ENCODE peak calls at places on chromosomes 4 and X, in seven cellular contexts. L, P, H, C, F, D and M are unnamed samples.
A peak's percentile ranks its signal among the peaks of the same experiment; 100 is the strongest.

GRCh38 chr4:40316333-40316781 is 18.8 kb upstream of the CHRNA9 start:
- DNase-seq in C (no peak), P (no peak), D (no peak), L (peak; percentile 39), H (peak; percentile 50), F (peak; percentile 98), M (no peak)

GRCh38 chr4:153293675-153294057 is 50.8 kb upstream of the MND1 start:
- DNase-seq in P (no peak), C (no peak), L (no peak), H (no peak), D (no peak), F (no peak), M (no peak)

GRCh38 chr4:111712093-111712677 is 433.1 kb upstream of the FAM241A start:
- DNase-seq in D (no peak), L (no peak), C (no peak), H (no peak), F (no peak), P (no peak), M (no peak)

GRCh38 chrX:53288173-53288572 is 6.8 kb upstream of the IQSEC2 start:
- DNase-seq in F (no peak), H (no peak), C (no peak), D (no peak), L (peak; percentile 28), P (no peak), M (no peak)

GRCh38 chrX:118727686-118728339 is 407 bp downstream of the IL13RA1 start:
- DNase-seq in D (peak; percentile 69), C (no peak), P (no peak), F (peak; percentile 20), L (peak; percentile 39), H (no peak), M (no peak)

GRCh38 chrX:151458824-151459223 is 61.8 kb downstream of the VMA21 start:
- DNase-seq in P (no peak), C (no peak), F (peak; percentile 1), D (no peak), H (no peak), L (no peak), M (no peak)

GRCh38 chr4:1667273-1667672 is 16.8 kb downstream of the FAM53A start:
- DNase-seq in D (no peak), F (no peak), H (no peak), P (no peak), L (no peak), C (no peak), M (no peak)

GRCh38 chr4:164779811-164780216 is 25.9 kb downstream of the SMIM31 start:
- DNase-seq in P (no peak), C (peak; percentile 0), L (peak; percentile 43), D (no peak), H (no peak), F (peak; percentile 58), M (no peak)

GRCh38 chrX:22666441-22666840 is 333.3 kb upstream of the DDX53 start:
- DNase-seq in D (no peak), C (no peak), L (no peak), H (no peak), F (peak; percentile 54), P (no peak), M (no peak)

GRCh38 chr4:6917445-6918241 is 8.0 kb downstream of the TBC1D14 start:
- DNase-seq in H (peak; percentile 57), C (no peak), P (peak; percentile 59), F (no peak), D (peak; percentile 79), L (peak; percentile 70), M (no peak)

GRCh38 chr4:78299565-78299972 is 242.4 kb downstream of the FRAS1 start:
- DNase-seq in F (no peak), L (no peak), P (no peak), H (no peak), C (no peak), D (no peak), M (no peak)

GRCh38 chr4:167232805-167233522 is 1.3 kb downstream of the SPOCK3 start:
- DNase-seq in H (no peak), L (no peak), C (no peak), F (no peak), P (no peak), D (no peak), M (no peak)

GRCh38 chr4:33658971-33659370 is 2585.3 kb downstream of the ARAP2 start:
- DNase-seq in L (no peak), P (no peak), C (no peak), H (no peak), F (no peak), D (no peak), M (no peak)

GRCh38 chrX:108268434-108269080 is 169.7 kb downstream of the COL4A6 start:
- DNase-seq in H (no peak), C (no peak), F (peak; percentile 7), L (no peak), P (no peak), D (no peak), M (no peak)

GRCh38 chr4:181618896-181619295 is 624.3 kb upstream of the TENM3 start:
- DNase-seq in C (no peak), D (no peak), P (no peak), F (no peak), L (no peak), H (no peak), M (no peak)

GRCh38 chr4:40043786-40044185 is 12.9 kb upstream of the N4BP2 start:
- DNase-seq in P (no peak), F (no peak), L (no peak), D (no peak), C (no peak), H (no peak), M (no peak)

GRCh38 chr4:169307581-169307980 is 36.8 kb upstream of the SH3RF1 start:
- DNase-seq in L (no peak), C (no peak), D (no peak), F (no peak), P (no peak), H (no peak), M (no peak)

GRCh38 chrX:153411988-153412574 is 809 bp downstream of the ZFP92 start:
- DNase-seq in P (no peak), D (no peak), H (no peak), C (no peak), F (no peak), L (no peak), M (no peak)

GRCh38 chr4:27930976-27931375 is 1070.3 kb downstream of the STIM2 start:
- DNase-seq in C (no peak), D (no peak), L (no peak), P (no peak), H (no peak), F (no peak), M (no peak)

GRCh38 chr4:87317527-87317926 is 5.2 kb downstream of the HSD17B13 start:
- DNase-seq in H (no peak), C (no peak), F (peak; percentile 29), P (no peak), D (no peak), L (no peak), M (no peak)

GRCh38 chr4:108644237-108644636 is 6.2 kb upstream of the OSTC start:
- DNase-seq in C (no peak), P (no peak), L (no peak), D (no peak), F (peak; percentile 62), H (no peak), M (no peak)

GRCh38 chr4:86927843-86928395 is 6.9 kb upstream of the AFF1 start:
- DNase-seq in P (no peak), H (no peak), C (no peak), F (peak; percentile 99), L (peak; percentile 77), D (no peak), M (no peak)

GRCh38 chr4:37689353-37689752 is 3.2 kb upstream of the RELL1 start:
- DNase-seq in D (no peak), L (no peak), C (no peak), F (peak; percentile 54), H (no peak), P (no peak), M (no peak)

GRCh38 chr4:7981738-7982394 is 42.2 kb upstream of the AFAP1 start:
- DNase-seq in C (no peak), H (no peak), D (no peak), F (no peak), L (no peak), P (no peak), M (no peak)

GRCh38 chr4:177012918-177013545 is 220.3 kb upstream of the VEGFC start:
- DNase-seq in F (no peak), H (no peak), C (no peak), D (no peak), L (no peak), P (no peak), M (no peak)
- TF ChIP-seq CTCF in F (no peak), H (no peak), C (no peak), D (no peak), L (no peak), P (no peak), M (no peak)

GRCh38 chr4:94757192-94758140 is at the start of gene BMPR1B:
- DNase-seq in H (no peak), C (no peak), F (peak; percentile 69), D (peak; percentile 61), P (no peak), L (peak; percentile 67), M (no peak)
- TF ChIP-seq CTCF in H (no peak), C (no peak), F (no peak), D (no peak), P (peak; percentile 12), L (no peak), M (peak; percentile 32)

GRCh38 chr4:112908511-112908910 is 140.9 kb upstream of the ANK2 start:
- DNase-seq in L (no peak), P (no peak), F (no peak), H (no peak), C (no peak), D (no peak), M (no peak)

GRCh38 chr4:112905728-112906127 is 143.7 kb upstream of the ANK2 start:
- DNase-seq in P (no peak), C (no peak), F (no peak), H (no peak), D (no peak), L (no peak), M (no peak)

GRCh38 chr4:112910109-112910736 is 139.2 kb upstream of the ANK2 start:
- DNase-seq in L (peak; percentile 23), D (no peak), F (peak; percentile 56), C (no peak), H (no peak), P (no peak), M (no peak)
- TF ChIP-seq CTCF in L (no peak), D (no peak), F (peak; percentile 3), C (no peak), H (no peak), P (no peak), M (peak; percentile 46)

GRCh38 chrX:120380699-120381098 is 18.8 kb downstream of the ATP1B4 start:
- DNase-seq in H (peak; percentile 18), P (no peak), C (peak; percentile 0), L (no peak), D (no peak), F (peak; percentile 27), M (no peak)
- TF ChIP-seq CTCF in H (peak; percentile 49), P (no peak), C (peak; percentile 48), L (no peak), D (no peak), F (peak; percentile 18), M (peak; percentile 39)

DNA sequence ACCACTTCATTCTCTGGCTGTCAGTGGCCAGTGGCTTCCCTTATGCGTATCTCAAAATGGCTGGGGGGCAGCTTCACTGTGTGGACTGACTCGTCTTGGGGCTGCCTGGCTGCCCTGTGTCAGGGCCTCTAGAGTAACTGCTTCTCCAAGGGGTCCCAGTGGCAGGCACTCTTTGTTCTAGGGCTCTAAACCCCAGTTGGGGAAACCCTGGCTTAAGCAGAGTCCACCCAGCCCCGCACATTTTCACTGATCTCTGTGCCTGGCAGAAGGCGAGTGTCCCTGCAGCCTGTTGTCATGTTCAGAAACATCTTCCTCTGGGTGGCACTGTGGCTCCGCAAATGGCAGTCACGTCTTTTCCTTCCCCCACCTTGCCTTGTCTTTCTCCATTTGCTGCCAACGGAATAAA is 59.7 kb downstream of the NBDY start:
- DNase-seq in C (no peak), P (no peak), H (no peak), F (no peak), D (peak; percentile 32), L (peak; percentile 50), M (no peak)
- TF ChIP-seq CTCF in C (peak; percentile 50), P (peak; percentile 46), H (no peak), F (no peak), D (no peak), L (no peak), M (no peak)